ENCODE peak calls at places on chromosomes 4 and X, in seven cellular contexts. One of them, this sample, is unnamed. For H3K4me1, the result is how much of the 10 kb centered on the place peaks cover.

GRCh38 chr4:79864470-79865190 is 208.4 kb downstream of the ANTXR2 start:
- DNase-seq in ovary: no peak
- DNase-seq in effector memory CD4-positive, alpha-beta T cell: no peak
- DNase-seq in cardiac muscle cell: peak
- DNase-seq in sigmoid colon: no peak
- DNase-seq in stomach: no peak
- DNase-seq in CD8-positive, alpha-beta T cell: no peak
- DNase-seq in this sample: no peak

GRCh38 chr4:71765349-71765748 is 18.5 kb downstream of the GC start:
- DNase-seq in stomach: no peak
- DNase-seq in sigmoid colon: no peak
- DNase-seq in CD8-positive, alpha-beta T cell: no peak
- DNase-seq in effector memory CD4-positive, alpha-beta T cell: no peak
- DNase-seq in ovary: no peak
- DNase-seq in cardiac muscle cell: peak
- DNase-seq in this sample: no peak

GRCh38 chr4:188707036-188707435 is 567.8 kb downstream of the TRIML1 start:
- DNase-seq in effector memory CD4-positive, alpha-beta T cell: no peak
- DNase-seq in CD8-positive, alpha-beta T cell: no peak
- DNase-seq in ovary: no peak
- DNase-seq in sigmoid colon: no peak
- DNase-seq in stomach: no peak
- DNase-seq in cardiac muscle cell: no peak
- DNase-seq in this sample: no peak

GRCh38 chr4:155608231-155608885 is 58.3 kb upstream of the GUCY1A1 start:
- DNase-seq in ovary: no peak
- DNase-seq in effector memory CD4-positive, alpha-beta T cell: no peak
- DNase-seq in cardiac muscle cell: no peak
- DNase-seq in CD8-positive, alpha-beta T cell: no peak
- DNase-seq in sigmoid colon: no peak
- DNase-seq in stomach: no peak
- DNase-seq in this sample: no peak

GRCh38 chrX:43627669-43628068 is 28.4 kb upstream of the MAOA start:
- DNase-seq in sigmoid colon: no peak
- DNase-seq in ovary: no peak
- DNase-seq in stomach: no peak
- DNase-seq in CD8-positive, alpha-beta T cell: no peak
- DNase-seq in cardiac muscle cell: no peak
- DNase-seq in effector memory CD4-positive, alpha-beta T cell: no peak
- DNase-seq in this sample: no peak

GRCh38 chrX:16573781-16574180 is 76.2 kb upstream of the S100G start:
- DNase-seq in effector memory CD4-positive, alpha-beta T cell: no peak
- DNase-seq in ovary: no peak
- DNase-seq in stomach: no peak
- DNase-seq in cardiac muscle cell: no peak
- DNase-seq in sigmoid colon: no peak
- DNase-seq in CD8-positive, alpha-beta T cell: no peak
- DNase-seq in this sample: no peak

GRCh38 chr4:147639388-147639787 is 22.2 kb downstream of the TMEM184C start:
- DNase-seq in cardiac muscle cell: no peak
- DNase-seq in effector memory CD4-positive, alpha-beta T cell: no peak
- DNase-seq in CD8-positive, alpha-beta T cell: no peak
- DNase-seq in stomach: no peak
- DNase-seq in sigmoid colon: no peak
- DNase-seq in ovary: no peak
- DNase-seq in this sample: no peak

GRCh38 chr4:135731681-135732080 is 1530.1 kb upstream of the PABPC4L start:
- DNase-seq in CD8-positive, alpha-beta T cell: no peak
- DNase-seq in sigmoid colon: no peak
- DNase-seq in ovary: no peak
- DNase-seq in effector memory CD4-positive, alpha-beta T cell: no peak
- DNase-seq in stomach: no peak
- DNase-seq in cardiac muscle cell: no peak
- DNase-seq in this sample: no peak

GRCh38 chrX:15946783-15947550 is 92.4 kb upstream of the AP1S2 start:
- DNase-seq in CD8-positive, alpha-beta T cell: no peak
- DNase-seq in sigmoid colon: no peak
- DNase-seq in cardiac muscle cell: no peak
- DNase-seq in stomach: no peak
- DNase-seq in ovary: no peak
- DNase-seq in effector memory CD4-positive, alpha-beta T cell: no peak
- DNase-seq in this sample: no peak

GRCh38 chrX:110418857-110419249 is 60.2 kb downstream of the RTL9 start:
- DNase-seq in sigmoid colon: no peak
- DNase-seq in ovary: no peak
- DNase-seq in stomach: no peak
- DNase-seq in cardiac muscle cell: no peak
- DNase-seq in CD8-positive, alpha-beta T cell: no peak
- DNase-seq in effector memory CD4-positive, alpha-beta T cell: no peak
- DNase-seq in this sample: no peak

GRCh38 chrX:95764972-95765451 is 919.6 kb upstream of the DIAPH2 start:
- DNase-seq in CD8-positive, alpha-beta T cell: no peak
- DNase-seq in ovary: no peak
- DNase-seq in sigmoid colon: no peak
- DNase-seq in stomach: no peak
- DNase-seq in cardiac muscle cell: peak
- DNase-seq in effector memory CD4-positive, alpha-beta T cell: no peak
- DNase-seq in this sample: no peak

GRCh38 chr4:84920591-84920990 is 45.9 kb downstream of the WDFY3 start:
- DNase-seq in ovary: no peak
- DNase-seq in cardiac muscle cell: no peak
- DNase-seq in effector memory CD4-positive, alpha-beta T cell: no peak
- DNase-seq in CD8-positive, alpha-beta T cell: no peak
- DNase-seq in sigmoid colon: no peak
- DNase-seq in stomach: no peak
- DNase-seq in this sample: no peak

GRCh38 chr4:66653937-66654336 is 891.4 kb downstream of the CENPC start:
- DNase-seq in CD8-positive, alpha-beta T cell: no peak
- DNase-seq in effector memory CD4-positive, alpha-beta T cell: no peak
- DNase-seq in sigmoid colon: no peak
- DNase-seq in ovary: no peak
- DNase-seq in cardiac muscle cell: no peak
- DNase-seq in stomach: no peak
- DNase-seq in this sample: no peak

GRCh38 chr4:168383510-168383909 is 65.0 kb upstream of the DDX60 start:
- DNase-seq in effector memory CD4-positive, alpha-beta T cell: no peak
- DNase-seq in stomach: no peak
- DNase-seq in CD8-positive, alpha-beta T cell: no peak
- DNase-seq in sigmoid colon: no peak
- DNase-seq in cardiac muscle cell: peak
- DNase-seq in ovary: no peak
- DNase-seq in this sample: no peak

GRCh38 chrX:71298119-71298518 is 3.4 kb upstream of the ITGB1BP2 start:
- DNase-seq in sigmoid colon: no peak
- DNase-seq in ovary: no peak
- DNase-seq in stomach: no peak
- DNase-seq in CD8-positive, alpha-beta T cell: no peak
- DNase-seq in cardiac muscle cell: no peak
- DNase-seq in effector memory CD4-positive, alpha-beta T cell: no peak
- DNase-seq in this sample: no peak

GRCh38 chr4:150240011-150240410 is 161.8 kb downstream of the DCLK2 start:
- DNase-seq in effector memory CD4-positive, alpha-beta T cell: no peak
- DNase-seq in stomach: no peak
- DNase-seq in cardiac muscle cell: no peak
- DNase-seq in ovary: no peak
- DNase-seq in CD8-positive, alpha-beta T cell: no peak
- DNase-seq in sigmoid colon: no peak
- DNase-seq in this sample: no peak

GRCh38 chr4:188417181-188417580 is 277.9 kb downstream of the TRIML1 start:
- DNase-seq in effector memory CD4-positive, alpha-beta T cell: no peak
- DNase-seq in cardiac muscle cell: peak
- DNase-seq in ovary: no peak
- DNase-seq in sigmoid colon: no peak
- DNase-seq in CD8-positive, alpha-beta T cell: no peak
- DNase-seq in stomach: no peak
- DNase-seq in this sample: no peak

GRCh38 chr4:129140521-129140920 is 44.6 kb downstream of the C4orf33 start:
- DNase-seq in stomach: no peak
- DNase-seq in effector memory CD4-positive, alpha-beta T cell: no peak
- DNase-seq in CD8-positive, alpha-beta T cell: no peak
- DNase-seq in ovary: no peak
- DNase-seq in cardiac muscle cell: no peak
- DNase-seq in sigmoid colon: no peak
- DNase-seq in this sample: no peak

GRCh38 chrX:108811891-108812290 is 75.5 kb upstream of the IRS4 start:
- DNase-seq in sigmoid colon: no peak
- DNase-seq in ovary: no peak
- DNase-seq in stomach: no peak
- DNase-seq in CD8-positive, alpha-beta T cell: no peak
- DNase-seq in cardiac muscle cell: peak
- DNase-seq in effector memory CD4-positive, alpha-beta T cell: no peak
- DNase-seq in this sample: no peak

GRCh38 chr4:21749936-21750335 is 198.6 kb downstream of the KCNIP4 start:
- DNase-seq in CD8-positive, alpha-beta T cell: no peak
- DNase-seq in cardiac muscle cell: no peak
- DNase-seq in stomach: no peak
- DNase-seq in effector memory CD4-positive, alpha-beta T cell: no peak
- DNase-seq in ovary: no peak
- DNase-seq in sigmoid colon: no peak
- DNase-seq in this sample: no peak

GRCh38 chrX:17527135-17527701 is 152.2 kb downstream of the NHS start:
- DNase-seq in CD8-positive, alpha-beta T cell: no peak
- DNase-seq in stomach: peak
- DNase-seq in cardiac muscle cell: no peak
- DNase-seq in effector memory CD4-positive, alpha-beta T cell: no peak
- DNase-seq in ovary: peak
- DNase-seq in sigmoid colon: no peak
- DNase-seq in this sample: peak

GRCh38 chrX:70398899-70399298 is 24.2 kb upstream of the GDPD2 start:
- DNase-seq in sigmoid colon: no peak
- DNase-seq in CD8-positive, alpha-beta T cell: no peak
- DNase-seq in effector memory CD4-positive, alpha-beta T cell: no peak
- DNase-seq in stomach: no peak
- DNase-seq in cardiac muscle cell: no peak
- DNase-seq in ovary: no peak
- DNase-seq in this sample: no peak

GRCh38 chr4:150181536-150181935 is 103.3 kb downstream of the DCLK2 start:
- DNase-seq in cardiac muscle cell: no peak
- DNase-seq in sigmoid colon: no peak
- DNase-seq in CD8-positive, alpha-beta T cell: no peak
- DNase-seq in stomach: no peak
- DNase-seq in ovary: no peak
- DNase-seq in effector memory CD4-positive, alpha-beta T cell: no peak
- DNase-seq in this sample: no peak

DNA sequence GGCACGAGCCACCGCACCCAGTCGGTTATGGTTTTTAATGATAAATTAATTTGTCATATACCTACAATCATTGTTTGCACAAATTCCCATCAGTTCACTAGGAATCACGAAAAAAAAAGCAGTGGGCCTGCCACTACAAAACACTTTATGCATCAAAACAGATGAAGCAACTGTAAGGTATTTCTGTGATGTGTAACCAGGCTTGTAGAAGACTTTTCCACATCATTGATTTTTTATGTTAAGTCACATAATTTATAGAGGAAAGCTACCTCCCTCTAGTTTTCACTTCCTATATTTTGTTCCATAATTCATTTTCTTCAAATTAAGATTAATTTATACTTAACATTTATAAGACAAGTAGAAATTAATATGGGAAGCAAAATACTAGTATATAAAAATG is 6.7 kb upstream of the FAM200B start:
- DNase-seq in ovary: no peak
- DNase-seq in cardiac muscle cell: no peak
- DNase-seq in effector memory CD4-positive, alpha-beta T cell: no peak
- DNase-seq in stomach: no peak
- DNase-seq in CD8-positive, alpha-beta T cell: no peak
- DNase-seq in sigmoid colon: no peak
- DNase-seq in this sample: no peak
- H3K4me1 ChIP-seq in ovary: under half
- H3K4me1 ChIP-seq in cardiac muscle cell: under half
- H3K4me1 ChIP-seq in effector memory CD4-positive, alpha-beta T cell: under half
- H3K4me1 ChIP-seq in stomach: under half
- H3K4me1 ChIP-seq in CD8-positive, alpha-beta T cell: under half
- H3K4me1 ChIP-seq in sigmoid colon: under half
- H3K4me1 ChIP-seq in this sample: under half

GRCh38 chrX:118315529-118315928 is 30.4 kb upstream of the WDR44 start:
- DNase-seq in stomach: no peak
- DNase-seq in CD8-positive, alpha-beta T cell: no peak
- DNase-seq in effector memory CD4-positive, alpha-beta T cell: no peak
- DNase-seq in sigmoid colon: no peak
- DNase-seq in ovary: no peak
- DNase-seq in cardiac muscle cell: no peak
- DNase-seq in this sample: no peak
- H3K4me1 ChIP-seq in stomach: under half
- H3K4me1 ChIP-seq in CD8-positive, alpha-beta T cell: under half
- H3K4me1 ChIP-seq in effector memory CD4-positive, alpha-beta T cell: under half
- H3K4me1 ChIP-seq in sigmoid colon: under half
- H3K4me1 ChIP-seq in ovary: under half
- H3K4me1 ChIP-seq in cardiac muscle cell: under half
- H3K4me1 ChIP-seq in this sample: under half

GRCh38 chr4:124710911-124711310 is 1.6 kb downstream of the ANKRD50 start:
- DNase-seq in cardiac muscle cell: no peak
- DNase-seq in CD8-positive, alpha-beta T cell: no peak
- DNase-seq in effector memory CD4-positive, alpha-beta T cell: no peak
- DNase-seq in sigmoid colon: no peak
- DNase-seq in stomach: peak
- DNase-seq in ovary: peak
- DNase-seq in this sample: no peak

GRCh38 chr4:124711469-124712416 is 789 bp downstream of the ANKRD50 start:
- DNase-seq in cardiac muscle cell: peak
- DNase-seq in effector memory CD4-positive, alpha-beta T cell: peak
- DNase-seq in sigmoid colon: peak
- DNase-seq in stomach: peak
- DNase-seq in CD8-positive, alpha-beta T cell: peak
- DNase-seq in ovary: no peak
- DNase-seq in this sample: peak

GRCh38 chr4:124712417-124713212 is at the start of gene ANKRD50:
- DNase-seq in CD8-positive, alpha-beta T cell: peak
- DNase-seq in sigmoid colon: peak
- DNase-seq in cardiac muscle cell: peak
- DNase-seq in stomach: peak
- DNase-seq in ovary: peak
- DNase-seq in effector memory CD4-positive, alpha-beta T cell: peak
- DNase-seq in this sample: peak

GRCh38 chr4:124710253-124710849 is 2.2 kb downstream of the ANKRD50 start:
- DNase-seq in stomach: no peak
- DNase-seq in CD8-positive, alpha-beta T cell: no peak
- DNase-seq in effector memory CD4-positive, alpha-beta T cell: no peak
- DNase-seq in ovary: no peak
- DNase-seq in sigmoid colon: no peak
- DNase-seq in cardiac muscle cell: peak
- DNase-seq in this sample: no peak

GRCh38 chr4:124713213-124713592 is 671 bp upstream of the ANKRD50 start:
- DNase-seq in ovary: peak
- DNase-seq in cardiac muscle cell: peak
- DNase-seq in CD8-positive, alpha-beta T cell: no peak
- DNase-seq in effector memory CD4-positive, alpha-beta T cell: no peak
- DNase-seq in stomach: peak
- DNase-seq in sigmoid colon: peak
- DNase-seq in this sample: peak
- H3K4me1 ChIP-seq in ovary: under half
- H3K4me1 ChIP-seq in cardiac muscle cell: under half
- H3K4me1 ChIP-seq in CD8-positive, alpha-beta T cell: under half
- H3K4me1 ChIP-seq in effector memory CD4-positive, alpha-beta T cell: under half
- H3K4me1 ChIP-seq in stomach: under half
- H3K4me1 ChIP-seq in sigmoid colon: under half
- H3K4me1 ChIP-seq in this sample: under half

GRCh38 chr4:54173281-54173912 is 55.7 kb upstream of the PDGFRA start:
- DNase-seq in cardiac muscle cell: no peak
- DNase-seq in CD8-positive, alpha-beta T cell: no peak
- DNase-seq in effector memory CD4-positive, alpha-beta T cell: no peak
- DNase-seq in ovary: no peak
- DNase-seq in stomach: no peak
- DNase-seq in sigmoid colon: no peak
- DNase-seq in this sample: no peak

GRCh38 chr4:54172156-54172555 is 56.9 kb upstream of the PDGFRA start:
- DNase-seq in CD8-positive, alpha-beta T cell: no peak
- DNase-seq in cardiac muscle cell: no peak
- DNase-seq in ovary: no peak
- DNase-seq in effector memory CD4-positive, alpha-beta T cell: no peak
- DNase-seq in stomach: no peak
- DNase-seq in sigmoid colon: no peak
- DNase-seq in this sample: no peak

GRCh38 chr4:54176202-54176601 is 52.9 kb upstream of the PDGFRA start:
- DNase-seq in ovary: no peak
- DNase-seq in sigmoid colon: no peak
- DNase-seq in cardiac muscle cell: no peak
- DNase-seq in stomach: no peak
- DNase-seq in CD8-positive, alpha-beta T cell: no peak
- DNase-seq in effector memory CD4-positive, alpha-beta T cell: no peak
- DNase-seq in this sample: no peak
- H3K4me1 ChIP-seq in ovary: under half
- H3K4me1 ChIP-seq in sigmoid colon: under half
- H3K4me1 ChIP-seq in cardiac muscle cell: under half
- H3K4me1 ChIP-seq in stomach: under half
- H3K4me1 ChIP-seq in CD8-positive, alpha-beta T cell: under half
- H3K4me1 ChIP-seq in effector memory CD4-positive, alpha-beta T cell: under half
- H3K4me1 ChIP-seq in this sample: under half